ENCODE peak calls at places on chromosomes 5 and 9, in seven cellular contexts. One of them, this sample, is unnamed.
A peak's percentile ranks its signal among the peaks of the same experiment; 100 is the strongest.

GRCh38 chr5:130868186-130868821 is 296.8 kb downstream of the HINT1 start:
- DNase-seq in foreskin keratinocyte: peak; percentile 78
- DNase-seq in upper lobe of right lung: no peak
- DNase-seq in PC-9: no peak
- DNase-seq in K562: no peak
- DNase-seq in H9: no peak
- DNase-seq in AG04450: no peak
- DNase-seq in this sample: no peak

GRCh38 chr5:163407034-163407652 is 30.3 kb upstream of the CCNG1 start:
- DNase-seq in foreskin keratinocyte: no peak
- DNase-seq in upper lobe of right lung: no peak
- DNase-seq in PC-9: no peak
- DNase-seq in K562: no peak
- DNase-seq in H9: no peak
- DNase-seq in AG04450: no peak
- DNase-seq in this sample: no peak

GRCh38 chr5:171776747-171777419 is 8.7 kb upstream of the SMIM23 start:
- DNase-seq in foreskin keratinocyte: no peak
- DNase-seq in upper lobe of right lung: no peak
- DNase-seq in PC-9: no peak
- DNase-seq in K562: no peak
- DNase-seq in H9: no peak
- DNase-seq in AG04450: peak; percentile 10
- DNase-seq in this sample: no peak

GRCh38 chr5:117803533-117803932 is 1184.8 kb downstream of the DTWD2 start:
- DNase-seq in foreskin keratinocyte: peak; percentile 45
- DNase-seq in upper lobe of right lung: no peak
- DNase-seq in PC-9: no peak
- DNase-seq in K562: no peak
- DNase-seq in H9: no peak
- DNase-seq in AG04450: peak; percentile 37
- DNase-seq in this sample: no peak

GRCh38 chr5:40406426-40407211 is 273.1 kb upstream of the PTGER4 start:
- DNase-seq in foreskin keratinocyte: no peak
- DNase-seq in upper lobe of right lung: no peak
- DNase-seq in PC-9: no peak
- DNase-seq in K562: no peak
- DNase-seq in H9: no peak
- DNase-seq in AG04450: no peak
- DNase-seq in this sample: no peak

GRCh38 chr5:131538177-131538593 is 96.8 kb downstream of the RAPGEF6 start:
- DNase-seq in foreskin keratinocyte: peak; percentile 81
- DNase-seq in upper lobe of right lung: no peak
- DNase-seq in PC-9: no peak
- DNase-seq in K562: no peak
- DNase-seq in H9: no peak
- DNase-seq in AG04450: no peak
- DNase-seq in this sample: peak; percentile 32

GRCh38 chr9:3525088-3525835 is 539 bp downstream of the RFX3 start:
- DNase-seq in foreskin keratinocyte: no peak
- DNase-seq in upper lobe of right lung: peak; percentile 75
- DNase-seq in PC-9: peak; percentile 5
- DNase-seq in K562: no peak
- DNase-seq in H9: no peak
- DNase-seq in AG04450: no peak
- DNase-seq in this sample: no peak

GRCh38 chr9:93060746-93061259 is 2.3 kb downstream of the SUSD3 start:
- DNase-seq in foreskin keratinocyte: no peak
- DNase-seq in upper lobe of right lung: no peak
- DNase-seq in PC-9: no peak
- DNase-seq in K562: peak; percentile 79
- DNase-seq in H9: no peak
- DNase-seq in AG04450: no peak
- DNase-seq in this sample: peak; percentile 59

GRCh38 chr5:147397616-147398015 is 112.3 kb downstream of the DPYSL3 start:
- DNase-seq in foreskin keratinocyte: no peak
- DNase-seq in upper lobe of right lung: no peak
- DNase-seq in PC-9: no peak
- DNase-seq in K562: peak; percentile 6
- DNase-seq in H9: peak; percentile 60
- DNase-seq in AG04450: no peak
- DNase-seq in this sample: no peak
- TF ChIP-seq CTCF in foreskin keratinocyte: peak; percentile 11
- TF ChIP-seq CTCF in upper lobe of right lung: no peak
- TF ChIP-seq CTCF in PC-9: no peak
- TF ChIP-seq CTCF in K562: peak; percentile 26
- TF ChIP-seq CTCF in H9: peak; percentile 65
- TF ChIP-seq CTCF in AG04450: no peak
- TF ChIP-seq CTCF in this sample: no peak

GRCh38 chr9:91131433-91131839 is 230.3 kb downstream of the AUH start:
- DNase-seq in foreskin keratinocyte: peak; percentile 92
- DNase-seq in upper lobe of right lung: no peak
- DNase-seq in PC-9: peak; percentile 46
- DNase-seq in K562: no peak
- DNase-seq in H9: no peak
- DNase-seq in AG04450: peak; percentile 92
- DNase-seq in this sample: peak; percentile 96

GRCh38 chr9:91132576-91133073 is 229.1 kb downstream of the AUH start:
- DNase-seq in foreskin keratinocyte: no peak
- DNase-seq in upper lobe of right lung: no peak
- DNase-seq in PC-9: no peak
- DNase-seq in K562: no peak
- DNase-seq in H9: no peak
- DNase-seq in AG04450: no peak
- DNase-seq in this sample: no peak

GRCh38 chr9:91127653-91128052 is 234.1 kb downstream of the AUH start:
- DNase-seq in foreskin keratinocyte: peak; percentile 59
- DNase-seq in upper lobe of right lung: no peak
- DNase-seq in PC-9: no peak
- DNase-seq in K562: no peak
- DNase-seq in H9: no peak
- DNase-seq in AG04450: no peak
- DNase-seq in this sample: no peak

GRCh38 chr9:91134608-91135007 is 227.1 kb downstream of the AUH start:
- DNase-seq in foreskin keratinocyte: no peak
- DNase-seq in upper lobe of right lung: no peak
- DNase-seq in PC-9: no peak
- DNase-seq in K562: no peak
- DNase-seq in H9: no peak
- DNase-seq in AG04450: no peak
- DNase-seq in this sample: no peak

GRCh38 chr9:91130796-91131318 is 230.9 kb downstream of the AUH start:
- DNase-seq in foreskin keratinocyte: no peak
- DNase-seq in upper lobe of right lung: no peak
- DNase-seq in PC-9: no peak
- DNase-seq in K562: no peak
- DNase-seq in H9: no peak
- DNase-seq in AG04450: no peak
- DNase-seq in this sample: no peak
- H3K27ac ChIP-seq in foreskin keratinocyte: peak overlapping the region; percentile 93
- H3K27ac ChIP-seq in upper lobe of right lung: no peak overlapping the region
- H3K27ac ChIP-seq in PC-9: peak overlapping the region; percentile 42
- H3K27ac ChIP-seq in K562: no peak overlapping the region
- H3K27ac ChIP-seq in H9: no peak overlapping the region
- H3K27ac ChIP-seq in AG04450: peak overlapping the region; percentile 95
- H3K27ac ChIP-seq in this sample: peak overlapping the region; percentile 80

DNA sequence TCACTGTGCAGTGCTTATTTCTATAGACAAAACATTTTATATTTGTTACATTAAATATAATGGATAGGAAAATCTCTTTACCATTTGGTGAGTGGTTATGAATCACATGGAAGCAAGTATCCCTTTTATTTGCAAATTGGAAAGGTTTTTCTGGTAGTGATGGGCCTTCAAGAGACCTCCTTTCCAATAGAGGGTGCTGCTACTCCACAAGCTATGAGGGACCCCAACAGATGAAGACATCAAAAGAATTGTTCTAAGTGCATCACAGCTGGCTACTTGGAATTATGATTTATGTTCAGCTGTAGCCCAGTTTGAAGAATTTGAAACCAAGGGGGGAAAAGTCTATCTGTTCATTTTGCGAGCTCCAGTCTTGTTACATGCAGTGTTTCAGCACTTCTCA is 493.7 kb upstream of the SGCD start:
- DNase-seq in foreskin keratinocyte: no peak
- DNase-seq in upper lobe of right lung: no peak
- DNase-seq in PC-9: no peak
- DNase-seq in K562: no peak
- DNase-seq in H9: no peak
- DNase-seq in AG04450: no peak
- DNase-seq in this sample: no peak
- TF ChIP-seq CTCF in foreskin keratinocyte: no peak
- TF ChIP-seq CTCF in upper lobe of right lung: no peak
- TF ChIP-seq CTCF in PC-9: no peak
- TF ChIP-seq CTCF in K562: no peak
- TF ChIP-seq CTCF in H9: peak; percentile 42
- TF ChIP-seq CTCF in AG04450: no peak
- TF ChIP-seq CTCF in this sample: no peak

GRCh38 chr9:128360826-128361225 is 10.3 kb upstream of the URM1 start:
- DNase-seq in foreskin keratinocyte: no peak
- DNase-seq in upper lobe of right lung: no peak
- DNase-seq in PC-9: no peak
- DNase-seq in K562: peak; percentile 59
- DNase-seq in H9: no peak
- DNase-seq in AG04450: no peak
- DNase-seq in this sample: no peak
- H3K27ac ChIP-seq in foreskin keratinocyte: no peak overlapping the region
- H3K27ac ChIP-seq in upper lobe of right lung: no peak overlapping the region
- H3K27ac ChIP-seq in PC-9: no peak overlapping the region
- H3K27ac ChIP-seq in K562: no peak overlapping the region
- H3K27ac ChIP-seq in H9: no peak overlapping the region
- H3K27ac ChIP-seq in AG04450: no peak overlapping the region
- H3K27ac ChIP-seq in this sample: peak overlapping the region; percentile 84

GRCh38 chr9:135344523-135344901 is 135.1 kb upstream of the PPP1R26 start:
- DNase-seq in foreskin keratinocyte: no peak
- DNase-seq in upper lobe of right lung: no peak
- DNase-seq in PC-9: no peak
- DNase-seq in K562: no peak
- DNase-seq in H9: no peak
- DNase-seq in AG04450: no peak
- DNase-seq in this sample: no peak

GRCh38 chr9:135343733-135344522 is 135.7 kb upstream of the PPP1R26 start:
- DNase-seq in foreskin keratinocyte: no peak
- DNase-seq in upper lobe of right lung: peak; percentile 84
- DNase-seq in PC-9: peak; percentile 50
- DNase-seq in K562: peak; percentile 70
- DNase-seq in H9: peak; percentile 89
- DNase-seq in AG04450: no peak
- DNase-seq in this sample: peak; percentile 75

GRCh38 chr9:135341612-135342169 is 137.9 kb upstream of the PPP1R26 start:
- DNase-seq in foreskin keratinocyte: no peak
- DNase-seq in upper lobe of right lung: peak; percentile 57
- DNase-seq in PC-9: no peak
- DNase-seq in K562: no peak
- DNase-seq in H9: no peak
- DNase-seq in AG04450: no peak
- DNase-seq in this sample: no peak

GRCh38 chr9:135342206-135343130 is 137.1 kb upstream of the PPP1R26 start:
- DNase-seq in foreskin keratinocyte: no peak
- DNase-seq in upper lobe of right lung: peak; percentile 58
- DNase-seq in PC-9: no peak
- DNase-seq in K562: no peak
- DNase-seq in H9: no peak
- DNase-seq in AG04450: no peak
- DNase-seq in this sample: no peak

DNA sequence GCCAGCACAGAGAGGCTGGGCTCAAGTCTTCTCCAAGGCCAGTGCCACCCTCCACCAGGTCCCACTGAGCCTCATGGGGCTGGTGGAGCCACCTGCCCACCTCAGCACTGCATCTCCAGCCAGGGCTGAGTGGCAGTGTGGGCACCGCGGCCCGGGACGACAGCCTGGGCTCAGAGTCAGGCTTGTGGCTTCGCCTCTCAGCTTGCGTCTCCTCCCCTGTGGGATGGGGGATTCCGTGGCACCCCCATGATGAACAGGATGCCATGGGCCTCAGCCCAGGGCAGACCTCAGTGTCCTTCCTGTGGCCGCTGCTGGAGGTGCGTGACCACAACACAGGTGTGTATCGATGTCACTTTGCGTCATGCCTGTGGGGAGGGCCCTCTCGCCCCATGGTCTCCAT is 136.4 kb upstream of the PPP1R26 start:
- DNase-seq in foreskin keratinocyte: no peak
- DNase-seq in upper lobe of right lung: peak; percentile 39
- DNase-seq in PC-9: no peak
- DNase-seq in K562: no peak
- DNase-seq in H9: no peak
- DNase-seq in AG04450: no peak
- DNase-seq in this sample: no peak
- TF ChIP-seq CTCF in foreskin keratinocyte: no peak
- TF ChIP-seq CTCF in upper lobe of right lung: no peak
- TF ChIP-seq CTCF in PC-9: no peak
- TF ChIP-seq CTCF in K562: no peak
- TF ChIP-seq CTCF in H9: no peak
- TF ChIP-seq CTCF in AG04450: no peak
- TF ChIP-seq CTCF in this sample: no peak

GRCh38 chr9:85260288-85260687 is 481.5 kb downstream of the AGTPBP1 start:
- DNase-seq in foreskin keratinocyte: no peak
- DNase-seq in upper lobe of right lung: no peak
- DNase-seq in PC-9: no peak
- DNase-seq in K562: no peak
- DNase-seq in H9: no peak
- DNase-seq in AG04450: no peak
- DNase-seq in this sample: no peak

GRCh38 chr9:85263288-85263687 is 478.5 kb downstream of the AGTPBP1 start:
- DNase-seq in foreskin keratinocyte: no peak
- DNase-seq in upper lobe of right lung: no peak
- DNase-seq in PC-9: no peak
- DNase-seq in K562: no peak
- DNase-seq in H9: no peak
- DNase-seq in AG04450: no peak
- DNase-seq in this sample: no peak

GRCh38 chr9:85258823-85259370 is 482.9 kb downstream of the AGTPBP1 start:
- DNase-seq in foreskin keratinocyte: peak; percentile 73
- DNase-seq in upper lobe of right lung: no peak
- DNase-seq in PC-9: peak; percentile 17
- DNase-seq in K562: peak; percentile 6
- DNase-seq in H9: peak; percentile 76
- DNase-seq in AG04450: no peak
- DNase-seq in this sample: peak; percentile 75

GRCh38 chr9:85264695-85265094 is 477.1 kb downstream of the AGTPBP1 start:
- DNase-seq in foreskin keratinocyte: peak; percentile 13
- DNase-seq in upper lobe of right lung: no peak
- DNase-seq in PC-9: no peak
- DNase-seq in K562: no peak
- DNase-seq in H9: no peak
- DNase-seq in AG04450: no peak
- DNase-seq in this sample: no peak

GRCh38 chr9:85262333-85262732 is 479.4 kb downstream of the AGTPBP1 start:
- DNase-seq in foreskin keratinocyte: no peak
- DNase-seq in upper lobe of right lung: no peak
- DNase-seq in PC-9: no peak
- DNase-seq in K562: no peak
- DNase-seq in H9: no peak
- DNase-seq in AG04450: no peak
- DNase-seq in this sample: no peak
- H3K27ac ChIP-seq in foreskin keratinocyte: no peak overlapping the region
- H3K27ac ChIP-seq in upper lobe of right lung: no peak overlapping the region
- H3K27ac ChIP-seq in PC-9: no peak overlapping the region
- H3K27ac ChIP-seq in K562: no peak overlapping the region
- H3K27ac ChIP-seq in H9: no peak overlapping the region
- H3K27ac ChIP-seq in AG04450: no peak overlapping the region
- H3K27ac ChIP-seq in this sample: no peak overlapping the region